ENCODE peak calls at places on chromosomes 1 and 21, in ten cellular contexts. H, Z, E, J, V, U, S, T, W and Y are unnamed samples.

GRCh38 chr1:211017066-211017691 is 116.8 kb downstream of the KCNH1 start:
- DNase-seq in J (no peak), E (peak), U (no peak), H (peak), V (no peak), Z (no peak), W (no peak), S (no peak), T (peak), Y (no peak)

GRCh38 chr1:149849246-149849946 is 50.0 kb upstream of the BOLA1 start:
- DNase-seq in T (no peak), V (no peak), J (no peak), W (no peak), Z (no peak), H (no peak), E (peak), S (no peak), U (no peak), Y (no peak)

GRCh38 chr1:27418326-27418761 is 25.9 kb downstream of the GPR3 start:
- DNase-seq in T (peak), U (no peak), S (peak), J (peak), H (peak), Z (peak), W (peak), E (peak), V (peak), Y (no peak)

GRCh38 chr1:172393354-172393753 is 27.1 kb upstream of the C1orf105 start:
- DNase-seq in V (no peak), H (no peak), Z (no peak), E (no peak), U (no peak), S (no peak), J (no peak), W (no peak), T (no peak), Y (no peak)

GRCh38 chr1:241640149-241640866 is at the start of the genes CHML and OPN3:
- DNase-seq in V (peak), U (peak), T (peak), Z (no peak), H (peak), W (peak), E (peak), S (peak), J (peak), Y (peak)

GRCh38 chr1:229832695-229833094 is 206.6 kb downstream of the URB2 start:
- DNase-seq in H (no peak), W (no peak), V (no peak), S (no peak), J (no peak), E (no peak), U (no peak), Z (no peak), T (no peak), Y (no peak)

GRCh38 chr1:245168921-245169320 is 14.1 kb downstream of the KIF26B start:
- DNase-seq in W (no peak), J (no peak), S (no peak), H (no peak), T (no peak), U (no peak), E (no peak), V (no peak), Z (no peak), Y (no peak)

GRCh38 chr1:179142889-179143299 is 61.0 kb downstream of the TOR3A start:
- DNase-seq in E (no peak), S (no peak), U (peak), W (no peak), H (peak), T (peak), J (no peak), V (peak), Z (peak), Y (no peak)

GRCh38 chr21:42811960-42812359 is 67.4 kb downstream of the WDR4 start:
- DNase-seq in V (no peak), T (no peak), W (no peak), U (no peak), J (no peak), S (no peak), Z (no peak), H (no peak), E (no peak), Y (no peak)

GRCh38 chr1:241985787-241986186 is 13.1 kb downstream of the MAP1LC3C start:
- DNase-seq in V (peak), W (no peak), E (peak), J (no peak), Z (no peak), T (peak), H (peak), U (peak), S (no peak), Y (no peak)

GRCh38 chr1:36922071-36922470 is 112.2 kb downstream of the GRIK3 start:
- DNase-seq in V (no peak), T (no peak), J (peak), U (no peak), E (no peak), S (no peak), H (no peak), Z (no peak), W (peak), Y (peak)
- TF ChIP-seq CTCF in V (no peak), T (no peak), J (no peak), U (no peak), E (no peak), S (no peak), H (no peak), Z (no peak), W (no peak), Y (no peak)

GRCh38 chr1:11569954-11570353 is 84.3 kb downstream of the FBXO2 start:
- DNase-seq in E (no peak), T (no peak), S (no peak), U (no peak), V (no peak), W (no peak), J (no peak), Z (no peak), H (no peak), Y (no peak)

GRCh38 chr1:11573293-11573692 is 80.9 kb downstream of the FBXO2 start:
- DNase-seq in H (no peak), W (no peak), V (no peak), E (no peak), S (no peak), T (no peak), J (no peak), U (no peak), Z (no peak), Y (no peak)

GRCh38 chr1:11569551-11569950 is 84.7 kb downstream of the FBXO2 start:
- DNase-seq in J (no peak), U (no peak), S (no peak), H (no peak), W (no peak), T (no peak), Z (no peak), E (no peak), V (no peak), Y (no peak)

GRCh38 chr1:11570821-11571220 is 83.4 kb downstream of the FBXO2 start:
- DNase-seq in E (no peak), S (no peak), T (no peak), W (no peak), J (no peak), U (no peak), H (no peak), Z (no peak), V (no peak), Y (no peak)

DNA sequence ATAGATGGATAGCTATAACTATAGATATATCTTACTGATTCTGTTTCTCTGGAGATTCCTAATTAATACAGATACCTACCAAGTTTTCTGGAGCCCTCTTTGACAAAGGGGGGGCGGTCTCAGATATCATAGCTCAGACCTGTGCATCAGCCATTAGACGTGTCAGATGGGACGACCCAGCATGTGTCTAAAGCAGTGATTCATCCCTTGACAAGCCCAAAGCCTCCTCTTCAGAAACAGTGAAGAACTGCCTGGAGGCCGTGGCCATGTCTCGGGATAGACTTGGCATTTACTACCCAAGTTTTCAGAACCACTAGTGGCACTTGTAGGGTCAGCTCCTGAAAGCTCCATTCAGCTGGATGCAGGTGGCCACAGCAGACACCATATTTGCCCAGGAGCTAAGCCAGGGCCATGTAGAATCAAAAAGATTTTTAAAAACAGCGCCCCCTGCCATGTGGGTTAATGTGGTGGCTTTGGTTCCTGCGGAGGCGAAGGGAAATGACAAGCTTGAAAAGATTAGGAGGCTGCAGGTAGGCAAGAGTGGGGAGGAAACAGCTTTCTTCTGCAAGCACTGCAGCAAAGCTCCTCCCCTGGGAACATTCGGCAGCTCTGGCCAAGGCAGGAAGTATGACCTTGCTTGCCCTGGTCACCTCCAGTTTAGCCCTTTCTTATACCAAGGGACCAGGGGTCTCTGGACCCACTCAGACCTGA is 82.2 kb downstream of the FBXO2 start:
- DNase-seq in V (no peak), S (no peak), Z (no peak), E (peak), W (no peak), U (peak), H (no peak), J (no peak), T (no peak), Y (no peak)
- TF ChIP-seq CTCF in V (no peak), S (no peak), Z (peak), E (no peak), W (no peak), U (peak), H (no peak), J (no peak), T (no peak), Y (peak)

GRCh38 chr1:221741971-221742554 is at the start of gene DUSP10:
- DNase-seq in W (peak), J (peak), Z (peak), U (peak), H (peak), S (peak), T (peak), E (peak), V (peak), Y (peak)
- TF ChIP-seq CTCF in W (no peak), J (no peak), Z (no peak), U (no peak), H (no peak), S (no peak), T (no peak), E (peak), V (peak), Y (no peak)

DNA sequence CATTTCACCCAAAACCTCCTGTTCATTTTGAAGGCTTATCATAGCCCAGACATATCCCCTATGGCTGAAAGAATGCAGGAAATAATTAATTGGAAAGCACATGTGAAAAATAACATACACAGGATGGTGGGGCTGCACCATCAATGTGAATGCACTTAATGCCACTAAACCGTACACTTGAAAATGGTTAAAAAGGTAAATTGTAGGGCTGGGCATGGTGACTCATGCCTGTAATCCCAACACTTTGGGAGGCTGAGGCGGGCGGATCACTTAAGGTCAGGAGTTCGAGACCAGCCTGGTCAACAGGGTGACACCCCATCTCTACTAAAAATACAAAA is 98.7 kb upstream of the BACE2 start:
- DNase-seq in Z (no peak), U (no peak), S (no peak), H (no peak), J (no peak), T (no peak), V (no peak), W (no peak), E (no peak), Y (no peak)
- TF ChIP-seq CTCF in Z (no peak), U (no peak), S (peak), H (no peak), J (peak), T (no peak), V (no peak), W (peak), E (no peak), Y (peak)

DNA sequence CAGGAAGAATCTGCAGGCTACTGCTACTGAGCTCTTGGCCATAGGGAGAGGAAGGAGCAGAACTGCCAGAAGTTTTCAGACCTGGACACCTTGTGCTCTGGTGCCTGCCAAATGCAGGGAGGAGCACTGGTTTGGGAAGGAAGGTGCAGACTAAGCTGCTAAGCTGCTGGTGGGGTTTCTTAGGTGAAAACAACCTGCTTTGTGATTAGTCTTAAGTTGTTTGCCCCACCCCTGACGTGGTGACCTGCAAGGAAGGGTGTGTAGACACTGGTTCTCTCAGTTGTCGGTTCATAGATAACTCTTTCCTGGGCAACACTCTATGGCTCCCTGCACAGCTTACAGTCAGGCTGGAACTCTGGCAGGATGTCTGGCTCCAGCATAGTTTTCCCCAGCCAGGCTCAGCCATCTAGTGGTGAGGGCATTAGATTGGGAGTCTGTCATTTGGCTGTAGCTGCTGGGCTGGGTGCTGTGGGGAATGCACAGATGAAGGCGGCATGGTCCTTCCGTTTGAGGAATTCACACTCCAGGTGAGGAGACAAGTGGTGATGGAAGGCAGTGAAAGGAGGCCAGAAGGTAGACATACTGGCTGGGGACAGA is 10.3 kb upstream of the S100A10 start:
- DNase-seq in Z (no peak), V (no peak), H (peak), E (no peak), T (no peak), J (no peak), S (no peak), U (no peak), W (no peak), Y (no peak)
- TF ChIP-seq CTCF in Z (peak), V (peak), H (peak), E (peak), T (no peak), J (no peak), S (no peak), U (peak), W (no peak), Y (peak)

DNA sequence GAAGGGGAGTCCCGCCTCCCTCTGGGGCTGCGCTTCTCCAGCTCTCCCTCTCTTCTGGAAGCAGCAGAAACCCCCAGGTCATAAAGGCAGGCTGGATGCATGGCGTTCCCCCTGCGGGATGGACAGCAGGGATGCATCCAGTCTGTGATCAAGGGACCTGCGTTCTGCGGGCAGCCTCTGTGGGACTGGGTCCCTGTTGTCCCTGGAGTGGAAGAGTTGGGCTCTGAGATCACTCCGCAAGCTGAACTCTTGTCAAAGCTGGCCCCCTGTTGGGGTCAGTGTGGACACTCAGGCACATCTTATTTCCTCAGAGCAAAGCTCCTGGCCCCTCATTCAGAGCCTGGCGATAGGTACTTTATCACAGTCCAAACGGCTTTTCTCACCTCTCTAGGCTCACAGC is 341.2 kb downstream of the PTPRU start:
- DNase-seq in Z (no peak), T (no peak), E (no peak), J (no peak), V (no peak), H (no peak), S (no peak), U (no peak), W (no peak), Y (no peak)
- TF ChIP-seq CTCF in Z (no peak), T (no peak), E (no peak), J (no peak), V (no peak), H (no peak), S (no peak), U (no peak), W (no peak), Y (no peak)